ENCODE peak calls at places on chromosome 2, in five cellular contexts. One of them, this sample, is unnamed.

GRCh38 chr2:1673160-1673944 is 71.0 kb downstream of the PXDN start:
- DNase-seq in PC-9: no peak
- DNase-seq in astrocyte of the spinal cord: no peak
- DNase-seq in fibroblast of lung: no peak
- DNase-seq in fibroblast of the aortic adventitia: no peak
- DNase-seq in this sample: no peak

GRCh38 chr2:77018219-77018618 is 504.0 kb downstream of the LRRTM4 start:
- DNase-seq in fibroblast of lung: no peak
- DNase-seq in fibroblast of the aortic adventitia: no peak
- DNase-seq in astrocyte of the spinal cord: no peak
- DNase-seq in PC-9: no peak
- DNase-seq in this sample: peak; percentile 82

GRCh38 chr2:157271590-157272203 is 14.2 kb downstream of the GALNT5 start:
- DNase-seq in PC-9: no peak
- DNase-seq in fibroblast of lung: no peak
- DNase-seq in fibroblast of the aortic adventitia: no peak
- DNase-seq in astrocyte of the spinal cord: no peak
- DNase-seq in this sample: no peak

GRCh38 chr2:212299943-212300342 is 238.7 kb downstream of the ERBB4 start:
- DNase-seq in PC-9: no peak
- DNase-seq in astrocyte of the spinal cord: no peak
- DNase-seq in fibroblast of lung: no peak
- DNase-seq in fibroblast of the aortic adventitia: no peak
- DNase-seq in this sample: no peak

GRCh38 chr2:238285653-238286082 is 2.7 kb downstream of the PER2 start:
- DNase-seq in fibroblast of lung: peak; percentile 96
- DNase-seq in PC-9: peak; percentile 98
- DNase-seq in astrocyte of the spinal cord: peak; percentile 96
- DNase-seq in fibroblast of the aortic adventitia: peak; percentile 94
- DNase-seq in this sample: peak; percentile 30

GRCh38 chr2:226131299-226131784 is 668.3 kb downstream of the IRS1 start:
- DNase-seq in astrocyte of the spinal cord: no peak
- DNase-seq in fibroblast of the aortic adventitia: no peak
- DNase-seq in PC-9: peak; percentile 65
- DNase-seq in fibroblast of lung: no peak
- DNase-seq in this sample: no peak

GRCh38 chr2:108271691-108272253 is 16.9 kb upstream of the SULT1C2 start:
- DNase-seq in fibroblast of lung: peak; percentile 72
- DNase-seq in PC-9: peak; percentile 58
- DNase-seq in astrocyte of the spinal cord: peak; percentile 80
- DNase-seq in fibroblast of the aortic adventitia: peak; percentile 61
- DNase-seq in this sample: no peak

GRCh38 chr2:239264838-239265651 is 135.8 kb downstream of the HDAC4 start:
- DNase-seq in astrocyte of the spinal cord: peak; percentile 73
- DNase-seq in fibroblast of the aortic adventitia: peak; percentile 87
- DNase-seq in PC-9: peak; percentile 55
- DNase-seq in fibroblast of lung: peak; percentile 86
- DNase-seq in this sample: no peak

GRCh38 chr2:85800576-85800975 is 46.8 kb downstream of the ATOH8 start:
- DNase-seq in fibroblast of the aortic adventitia: no peak
- DNase-seq in fibroblast of lung: no peak
- DNase-seq in astrocyte of the spinal cord: no peak
- DNase-seq in PC-9: no peak
- DNase-seq in this sample: no peak

GRCh38 chr2:149219853-149220252 is 110.5 kb upstream of the LYPD6 start:
- DNase-seq in fibroblast of lung: no peak
- DNase-seq in astrocyte of the spinal cord: no peak
- DNase-seq in PC-9: no peak
- DNase-seq in fibroblast of the aortic adventitia: no peak
- DNase-seq in this sample: no peak

GRCh38 chr2:216796096-216796840 is 63.6 kb downstream of the TNP1 start:
- DNase-seq in astrocyte of the spinal cord: no peak
- DNase-seq in fibroblast of lung: no peak
- DNase-seq in PC-9: no peak
- DNase-seq in fibroblast of the aortic adventitia: no peak
- DNase-seq in this sample: no peak

GRCh38 chr2:53515435-53516332 is 251.9 kb upstream of the CHAC2 start:
- DNase-seq in astrocyte of the spinal cord: no peak
- DNase-seq in fibroblast of lung: no peak
- DNase-seq in PC-9: peak; percentile 13
- DNase-seq in fibroblast of the aortic adventitia: peak; percentile 11
- DNase-seq in this sample: no peak

GRCh38 chr2:219692521-219692920 is 65.1 kb downstream of the SLC4A3 start:
- DNase-seq in astrocyte of the spinal cord: no peak
- DNase-seq in fibroblast of the aortic adventitia: no peak
- DNase-seq in fibroblast of lung: no peak
- DNase-seq in PC-9: no peak
- DNase-seq in this sample: no peak

GRCh38 chr2:84197901-84198300 is 261.2 kb downstream of the SUCLG1 start:
- DNase-seq in fibroblast of lung: no peak
- DNase-seq in fibroblast of the aortic adventitia: no peak
- DNase-seq in PC-9: no peak
- DNase-seq in astrocyte of the spinal cord: no peak
- DNase-seq in this sample: no peak

GRCh38 chr2:20496069-20496468 is 49.2 kb downstream of the RHOB start:
- DNase-seq in fibroblast of the aortic adventitia: peak; percentile 54
- DNase-seq in fibroblast of lung: peak; percentile 28
- DNase-seq in astrocyte of the spinal cord: peak; percentile 43
- DNase-seq in PC-9: peak; percentile 92
- DNase-seq in this sample: no peak

GRCh38 chr2:30147196-30147714 is 448 bp downstream of the YPEL5 start:
- DNase-seq in astrocyte of the spinal cord: peak; percentile 18
- DNase-seq in PC-9: no peak
- DNase-seq in fibroblast of lung: no peak
- DNase-seq in fibroblast of the aortic adventitia: peak; percentile 19
- DNase-seq in this sample: no peak

GRCh38 chr2:206392118-206392517 is 51.2 kb upstream of the ADAM23 start:
- DNase-seq in fibroblast of the aortic adventitia: peak; percentile 64
- DNase-seq in fibroblast of lung: peak; percentile 56
- DNase-seq in PC-9: peak; percentile 24
- DNase-seq in astrocyte of the spinal cord: peak; percentile 43
- DNase-seq in this sample: no peak

GRCh38 chr2:144078802-144079386 is 441.0 kb downstream of the ZEB2 start:
- DNase-seq in PC-9: no peak
- DNase-seq in fibroblast of lung: no peak
- DNase-seq in astrocyte of the spinal cord: no peak
- DNase-seq in fibroblast of the aortic adventitia: no peak
- DNase-seq in this sample: no peak

GRCh38 chr2:26646986-26647672 is 6.0 kb upstream of the CIB4 start:
- DNase-seq in fibroblast of the aortic adventitia: no peak
- DNase-seq in astrocyte of the spinal cord: no peak
- DNase-seq in fibroblast of lung: no peak
- DNase-seq in PC-9: no peak
- DNase-seq in this sample: no peak

GRCh38 chr2:196324212-196324611 is 152.8 kb upstream of the STK17B start:
- DNase-seq in fibroblast of lung: no peak
- DNase-seq in fibroblast of the aortic adventitia: peak; percentile 45
- DNase-seq in astrocyte of the spinal cord: no peak
- DNase-seq in PC-9: no peak
- DNase-seq in this sample: no peak

GRCh38 chr2:196328088-196328680 is 156.8 kb upstream of the STK17B start:
- DNase-seq in fibroblast of the aortic adventitia: no peak
- DNase-seq in astrocyte of the spinal cord: no peak
- DNase-seq in PC-9: no peak
- DNase-seq in fibroblast of lung: no peak
- DNase-seq in this sample: no peak

GRCh38 chr2:196318517-196319377 is 147.4 kb upstream of the STK17B start:
- DNase-seq in PC-9: no peak
- DNase-seq in astrocyte of the spinal cord: no peak
- DNase-seq in fibroblast of the aortic adventitia: no peak
- DNase-seq in fibroblast of lung: no peak
- DNase-seq in this sample: no peak

DNA sequence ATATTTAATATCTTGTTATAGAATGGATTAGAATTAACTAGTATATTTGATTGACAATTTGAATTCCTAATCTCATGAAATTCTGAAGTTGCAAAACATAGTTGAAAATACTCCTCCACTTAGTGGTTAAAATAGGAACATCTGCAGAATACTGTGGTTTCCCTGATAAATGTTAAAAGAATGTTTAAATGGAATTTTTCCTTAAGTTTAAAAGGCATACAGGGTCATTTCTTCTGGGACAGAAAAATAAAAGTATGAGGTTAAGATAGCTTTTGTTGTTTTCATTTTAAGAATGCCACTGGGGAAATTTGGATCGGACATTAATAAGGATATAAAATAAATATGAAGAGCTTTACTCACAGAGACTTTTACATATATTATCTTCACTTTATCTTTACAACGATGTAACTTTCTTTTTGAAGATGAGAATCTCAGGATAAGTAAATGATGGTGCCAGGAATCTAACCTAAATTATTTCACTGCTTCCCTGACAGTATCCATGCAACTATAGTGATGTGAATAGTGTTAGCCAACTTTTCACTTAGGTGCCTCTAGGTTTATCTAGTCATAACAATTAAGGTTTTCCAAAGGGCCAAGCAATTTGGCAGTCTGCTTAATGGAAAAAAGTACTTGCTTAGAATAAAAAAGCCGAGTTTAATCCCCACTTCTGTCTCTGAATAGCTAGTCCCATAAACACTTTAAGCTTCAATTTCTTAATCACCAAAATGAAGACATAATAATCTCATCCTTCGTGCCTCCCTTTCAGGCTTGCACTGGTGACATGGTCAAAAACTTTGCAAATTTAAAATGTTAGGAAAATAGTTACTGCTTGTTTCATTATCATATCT is 151.8 kb upstream of the STK17B start:
- DNase-seq in PC-9: no peak
- DNase-seq in fibroblast of lung: peak; percentile 55
- DNase-seq in fibroblast of the aortic adventitia: peak; percentile 82
- DNase-seq in astrocyte of the spinal cord: peak; percentile 65
- DNase-seq in this sample: no peak
- TF ChIP-seq CTCF in PC-9: no peak
- TF ChIP-seq CTCF in fibroblast of lung: no peak
- TF ChIP-seq CTCF in fibroblast of the aortic adventitia: peak; percentile 32
- TF ChIP-seq CTCF in astrocyte of the spinal cord: no peak
- TF ChIP-seq CTCF in this sample: no peak

GRCh38 chr2:202061695-202062094 is 11.4 kb upstream of the KIAA2012 start:
- DNase-seq in fibroblast of lung: no peak
- DNase-seq in astrocyte of the spinal cord: no peak
- DNase-seq in fibroblast of the aortic adventitia: no peak
- DNase-seq in PC-9: no peak
- DNase-seq in this sample: no peak

GRCh38 chr2:202064881-202065230 is 8.2 kb upstream of the KIAA2012 start:
- DNase-seq in fibroblast of the aortic adventitia: no peak
- DNase-seq in fibroblast of lung: no peak
- DNase-seq in astrocyte of the spinal cord: no peak
- DNase-seq in PC-9: no peak
- DNase-seq in this sample: no peak

GRCh38 chr2:202056611-202057010 is 16.4 kb upstream of the KIAA2012 start:
- DNase-seq in astrocyte of the spinal cord: no peak
- DNase-seq in fibroblast of lung: peak; percentile 47
- DNase-seq in fibroblast of the aortic adventitia: peak; percentile 27
- DNase-seq in PC-9: peak; percentile 4
- DNase-seq in this sample: no peak

GRCh38 chr2:202064206-202064880 is 8.7 kb upstream of the KIAA2012 start:
- DNase-seq in fibroblast of the aortic adventitia: peak; percentile 97
- DNase-seq in astrocyte of the spinal cord: peak; percentile 98
- DNase-seq in fibroblast of lung: peak; percentile 79
- DNase-seq in PC-9: peak; percentile 2
- DNase-seq in this sample: peak; percentile 100

GRCh38 chr2:202060218-202060617 is 12.8 kb upstream of the KIAA2012 start:
- DNase-seq in astrocyte of the spinal cord: no peak
- DNase-seq in fibroblast of the aortic adventitia: no peak
- DNase-seq in PC-9: no peak
- DNase-seq in fibroblast of lung: no peak
- DNase-seq in this sample: no peak
- TF ChIP-seq CTCF in astrocyte of the spinal cord: peak; percentile 30
- TF ChIP-seq CTCF in fibroblast of the aortic adventitia: peak; percentile 39
- TF ChIP-seq CTCF in PC-9: peak; percentile 46
- TF ChIP-seq CTCF in fibroblast of lung: no peak
- TF ChIP-seq CTCF in this sample: peak; percentile 39

GRCh38 chr2:36773947-36774346 is 77.4 kb downstream of the VIT start:
- DNase-seq in PC-9: no peak
- DNase-seq in astrocyte of the spinal cord: no peak
- DNase-seq in fibroblast of the aortic adventitia: no peak
- DNase-seq in fibroblast of lung: no peak
- DNase-seq in this sample: no peak

GRCh38 chr2:36769106-36769505 is 72.6 kb downstream of the VIT start:
- DNase-seq in fibroblast of lung: no peak
- DNase-seq in astrocyte of the spinal cord: no peak
- DNase-seq in PC-9: no peak
- DNase-seq in fibroblast of the aortic adventitia: no peak
- DNase-seq in this sample: no peak

GRCh38 chr2:36771671-36772070 is 75.2 kb downstream of the VIT start:
- DNase-seq in fibroblast of lung: no peak
- DNase-seq in fibroblast of the aortic adventitia: no peak
- DNase-seq in astrocyte of the spinal cord: no peak
- DNase-seq in PC-9: no peak
- DNase-seq in this sample: no peak

DNA sequence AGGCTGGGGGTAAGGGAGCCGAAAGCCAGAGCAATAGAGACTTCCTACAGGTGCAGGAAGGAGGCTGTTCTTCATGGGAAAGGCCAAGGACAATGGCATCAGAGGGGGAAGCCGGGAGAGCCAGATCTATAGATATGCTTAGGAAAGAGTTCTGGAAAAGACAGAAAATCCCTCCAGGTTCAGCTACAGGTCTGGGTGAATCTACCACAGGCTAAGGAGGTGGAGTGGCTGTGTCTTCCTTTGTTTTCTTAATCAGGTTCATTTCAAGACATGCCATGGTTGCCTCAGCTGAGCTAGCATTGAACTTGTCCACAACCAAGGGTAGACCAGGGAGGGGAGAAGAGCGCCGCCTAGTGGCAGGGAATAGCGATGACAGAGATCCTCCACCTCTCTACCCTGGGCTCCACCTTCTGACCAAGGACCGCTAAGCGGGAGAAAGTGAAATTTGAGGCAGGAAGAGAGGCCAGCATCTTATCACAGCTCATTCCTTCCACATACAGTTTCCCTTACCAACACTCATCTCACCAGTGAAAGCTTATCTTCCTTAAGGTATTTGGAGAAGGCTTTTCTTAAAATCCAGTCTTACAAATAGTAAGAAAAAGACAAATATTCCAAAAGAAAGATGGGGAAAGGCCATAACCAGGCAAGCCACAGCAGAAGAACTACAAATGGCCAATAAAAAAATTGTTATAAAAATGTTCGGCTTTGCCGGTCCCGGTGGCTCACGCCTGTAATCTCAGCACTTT is 74.2 kb downstream of the VIT start:
- DNase-seq in fibroblast of lung: peak; percentile 22
- DNase-seq in astrocyte of the spinal cord: no peak
- DNase-seq in fibroblast of the aortic adventitia: peak; percentile 19
- DNase-seq in PC-9: peak; percentile 32
- DNase-seq in this sample: no peak
- TF ChIP-seq CTCF in fibroblast of lung: peak; percentile 48
- TF ChIP-seq CTCF in astrocyte of the spinal cord: peak; percentile 57
- TF ChIP-seq CTCF in fibroblast of the aortic adventitia: peak; percentile 60
- TF ChIP-seq CTCF in PC-9: peak; percentile 68
- TF ChIP-seq CTCF in this sample: peak; percentile 67

GRCh38 chr2:181174880-181175590 is 194.6 kb downstream of the UBE2E3 start:
- DNase-seq in astrocyte of the spinal cord: peak; percentile 50
- DNase-seq in fibroblast of the aortic adventitia: peak; percentile 58
- DNase-seq in fibroblast of lung: peak; percentile 86
- DNase-seq in PC-9: no peak
- DNase-seq in this sample: peak; percentile 26
- TF ChIP-seq CTCF in astrocyte of the spinal cord: no peak
- TF ChIP-seq CTCF in fibroblast of the aortic adventitia: no peak
- TF ChIP-seq CTCF in fibroblast of lung: no peak
- TF ChIP-seq CTCF in PC-9: no peak
- TF ChIP-seq CTCF in this sample: no peak